ENCODE peak calls at places on chromosome 2, in ten cellular contexts. N is GM20000, I is fibroblast of lung, R is astrocyte of the spinal cord, T is Peyer's patch, X is osteocyte, L is GM13977, J is cardiac muscle cell, Z is progenitor cell of endocrine pancreas, H is breast epithelium. Q is an unnamed sample.

GRCh38 chr2:182548031-182548950 is 121.5 kb upstream of the PDE1A start:
- DNase-seq in I (peak), Z (no peak), N (no peak), T (no peak), L (no peak), H (no peak), X (no peak), R (peak), J (peak), Q (no peak)

GRCh38 chr2:3598197-3598910 is 3.4 kb downstream of the COLEC11 start:
- DNase-seq in H (no peak), I (no peak), N (no peak), T (no peak), X (peak), Z (no peak), R (no peak), J (no peak), L (peak), Q (no peak)

GRCh38 chr2:235747868-235748144 is 254.0 kb downstream of the AGAP1 start:
- DNase-seq in T (no peak), Z (no peak), J (no peak), I (no peak), X (no peak), L (no peak), H (no peak), N (no peak), R (no peak), Q (no peak)

GRCh38 chr2:220857371-220857770 is 714.7 kb downstream of the EPHA4 start:
- DNase-seq in I (no peak), T (no peak), H (no peak), Z (no peak), R (no peak), N (no peak), L (no peak), J (peak), X (no peak), Q (no peak)

GRCh38 chr2:220077488-220077887 is 450.1 kb downstream of the SLC4A3 start:
- DNase-seq in J (no peak), R (peak), X (no peak), N (no peak), Z (no peak), H (no peak), L (no peak), T (no peak), I (peak), Q (no peak)

GRCh38 chr2:128452536-128453530 is 134.2 kb upstream of the HS6ST1 start:
- DNase-seq in L (no peak), R (no peak), N (no peak), H (no peak), Z (peak), J (no peak), T (peak), I (no peak), X (peak), Q (no peak)

GRCh38 chr2:31987454-31987853 is 23.4 kb downstream of the MEMO1 start:
- DNase-seq in I (peak), J (no peak), Z (no peak), N (no peak), T (no peak), X (no peak), R (peak), L (no peak), H (no peak), Q (no peak)

GRCh38 chr2:119259296-119259860 is 35.7 kb downstream of the STEAP3 start:
- DNase-seq in J (no peak), I (no peak), N (no peak), T (peak), Z (no peak), X (no peak), H (no peak), L (no peak), R (no peak), Q (no peak)

GRCh38 chr2:29749843-29750242 is 171.5 kb downstream of the ALK start:
- DNase-seq in I (no peak), T (no peak), R (no peak), Z (no peak), X (no peak), N (no peak), J (peak), H (no peak), L (no peak), Q (no peak)

GRCh38 chr2:3848776-3849175 is 145.4 kb downstream of the DCDC2C start:
- DNase-seq in J (peak), R (no peak), Z (no peak), T (no peak), X (no peak), I (no peak), H (no peak), N (no peak), L (no peak), Q (no peak)

GRCh38 chr2:2586068-2586776 is 255.1 kb upstream of the MYT1L start:
- DNase-seq in Z (no peak), N (no peak), H (no peak), R (no peak), X (peak), J (no peak), L (no peak), T (no peak), I (no peak), Q (peak)

GRCh38 chr2:199977984-199978415 is 22.6 kb downstream of the MAIP1 start:
- DNase-seq in R (peak), N (no peak), H (no peak), X (no peak), T (peak), L (no peak), Z (no peak), J (no peak), I (peak), Q (no peak)

GRCh38 chr2:30481323-30481800 is 34.3 kb downstream of the LCLAT1 start:
- DNase-seq in N (no peak), I (peak), R (no peak), X (no peak), J (no peak), Z (no peak), H (no peak), T (peak), L (no peak), Q (no peak)

GRCh38 chr2:11505652-11506610 is 27.9 kb upstream of the GREB1 start:
- DNase-seq in Z (no peak), X (peak), N (no peak), H (no peak), T (no peak), J (no peak), L (no peak), R (no peak), I (peak), Q (no peak)

GRCh38 chr2:30629866-30630265 is 177.4 kb downstream of the CAPN13 start:
- DNase-seq in I (peak), X (no peak), J (no peak), L (no peak), N (no peak), H (no peak), Z (no peak), R (peak), T (no peak), Q (no peak)

GRCh38 chr2:111667542-111668273 is 216.3 kb downstream of the ANAPC1 start:
- DNase-seq in L (no peak), N (no peak), R (peak), X (peak), H (no peak), J (peak), I (peak), Z (no peak), T (no peak), Q (no peak)

GRCh38 chr2:2847131-2847740 is 516.2 kb upstream of the MYT1L start:
- DNase-seq in J (no peak), X (no peak), I (no peak), N (no peak), R (no peak), H (no peak), Z (no peak), L (no peak), T (no peak), Q (no peak)

GRCh38 chr2:96163768-96164429 is 18.7 kb upstream of the DUSP2 start:
- DNase-seq in L (peak), I (no peak), T (peak), X (no peak), H (no peak), N (peak), R (no peak), Z (no peak), J (no peak), Q (peak)

GRCh38 chr2:162025121-162025911 is 48.7 kb downstream of the DPP4 start:
- DNase-seq in I (peak), N (no peak), Z (no peak), X (no peak), R (peak), J (no peak), H (no peak), T (no peak), L (no peak), Q (no peak)

GRCh38 chr2:116719841-116720240 is 1094.7 kb upstream of the DDX18 start:
- DNase-seq in N (no peak), R (peak), L (no peak), X (no peak), Z (no peak), T (no peak), J (no peak), H (no peak), I (peak), Q (no peak)

GRCh38 chr2:234292205-234292954 is 204.5 kb downstream of the ARL4C start:
- DNase-seq in R (peak), T (peak), L (peak), Z (no peak), H (no peak), J (no peak), X (no peak), I (peak), N (peak), Q (peak)

GRCh38 chr2:234291765-234292204 is 205.1 kb downstream of the ARL4C start:
- DNase-seq in X (no peak), R (peak), N (no peak), H (no peak), Z (no peak), L (no peak), T (peak), J (no peak), I (peak), Q (no peak)

GRCh38 chr2:234290671-234291070 is 206.2 kb downstream of the ARL4C start:
- DNase-seq in R (no peak), Z (no peak), L (peak), N (peak), I (peak), T (peak), H (no peak), J (no peak), X (no peak), Q (peak)

GRCh38 chr2:234292955-234293228 is 204.0 kb downstream of the ARL4C start:
- DNase-seq in X (no peak), R (no peak), I (no peak), Z (no peak), H (no peak), N (no peak), L (no peak), T (no peak), J (no peak), Q (no peak)

DNA sequence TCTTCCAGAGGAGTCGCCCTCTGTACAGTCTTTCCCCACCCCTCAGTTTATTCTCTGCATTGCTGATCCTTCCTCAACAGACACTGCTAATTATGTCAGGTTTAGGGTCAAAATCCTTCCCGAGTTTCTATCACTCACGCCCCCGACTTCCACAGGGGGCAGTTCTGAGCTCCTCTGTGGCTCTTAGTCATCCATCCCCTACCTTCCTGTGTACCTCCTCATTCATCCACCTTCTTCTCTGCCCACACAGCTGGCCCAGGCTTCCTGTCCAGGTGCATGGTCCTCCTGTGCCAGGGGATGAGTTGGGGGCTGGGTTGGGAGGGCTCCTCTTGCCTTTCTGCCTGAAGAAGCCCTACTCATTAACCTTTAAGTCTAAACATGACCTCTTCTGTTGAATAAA is 202.9 kb downstream of the ARL4C start:
- DNase-seq in L (no peak), R (no peak), N (no peak), Z (no peak), T (no peak), X (peak), I (no peak), J (no peak), H (no peak), Q (no peak)
- TF ChIP-seq CTCF in L (no peak), R (peak), N (no peak), Z (peak), T (no peak), X (no peak), I (no peak), J (peak), H (no peak), Q (no peak)

GRCh38 chr2:120736202-120736954 is 710 bp downstream of the GLI2 start:
- DNase-seq in R (peak), J (peak), H (no peak), N (no peak), T (peak), I (no peak), Z (peak), L (no peak), X (peak), Q (peak)
- TF ChIP-seq CTCF in R (no peak), J (no peak), H (no peak), N (no peak), T (no peak), I (no peak), Z (no peak), L (no peak), X (no peak), Q (no peak)

GRCh38 chr2:178383718-178384117 is 67.3 kb downstream of the PRKRA start:
- DNase-seq in L (no peak), H (no peak), Z (no peak), J (no peak), I (no peak), X (no peak), N (no peak), T (no peak), R (no peak), Q (no peak)

GRCh38 chr2:178377046-178377445 is 73.9 kb downstream of the PRKRA start:
- DNase-seq in X (no peak), J (no peak), N (no peak), I (no peak), L (no peak), T (no peak), Z (no peak), H (no peak), R (no peak), Q (no peak)

GRCh38 chr2:178380763-178381162 is 70.2 kb downstream of the PRKRA start:
- DNase-seq in L (no peak), I (no peak), X (no peak), N (no peak), J (no peak), T (no peak), Z (no peak), R (no peak), H (no peak), Q (no peak)

DNA sequence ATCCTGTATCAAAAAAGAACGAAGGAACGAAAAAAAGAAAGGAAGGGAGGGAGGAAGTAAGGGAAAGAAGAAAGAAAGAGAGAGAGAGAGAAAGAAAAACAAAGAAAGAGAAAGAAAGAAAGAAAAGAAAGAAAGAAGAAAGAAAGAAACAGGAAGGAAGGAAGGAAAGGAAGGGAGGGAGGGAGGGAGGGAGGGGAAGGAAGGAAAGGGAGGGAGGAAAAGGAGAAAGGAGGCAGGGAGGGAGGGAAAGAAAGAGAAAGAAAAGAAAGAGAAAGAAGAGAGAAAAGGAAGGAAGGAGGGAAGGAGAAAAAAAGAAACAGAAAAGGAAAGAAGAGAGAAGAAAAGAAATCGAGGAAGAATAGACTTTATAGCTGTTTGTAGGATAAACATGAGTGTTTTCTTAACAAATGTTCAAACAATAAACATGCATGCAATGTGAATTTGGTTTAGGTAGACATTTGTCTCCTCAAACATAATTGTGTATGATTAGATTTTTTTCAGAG is 71.8 kb downstream of the PRKRA start:
- DNase-seq in T (no peak), X (no peak), N (no peak), H (no peak), Z (no peak), R (no peak), L (no peak), J (no peak), I (no peak), Q (no peak)
- TF ChIP-seq CTCF in T (no peak), X (no peak), N (no peak), H (no peak), Z (no peak), R (no peak), L (no peak), J (no peak), I (no peak), Q (no peak)

GRCh38 chr2:10369269-10370255 is 66.9 kb downstream of the HPCAL1 start:
- DNase-seq in T (no peak), R (no peak), Z (no peak), H (no peak), L (no peak), N (no peak), X (no peak), J (peak), I (no peak), Q (no peak)

GRCh38 chr2:10366601-10367270 is 64.0 kb downstream of the HPCAL1 start:
- DNase-seq in L (no peak), R (no peak), Z (no peak), J (no peak), N (no peak), T (no peak), H (no peak), I (no peak), X (no peak), Q (no peak)

GRCh38 chr2:10370390-10370789 is 67.7 kb downstream of the HPCAL1 start:
- DNase-seq in R (no peak), T (no peak), X (no peak), L (no peak), J (no peak), N (no peak), H (no peak), I (no peak), Z (no peak), Q (no peak)

GRCh38 chr2:10368491-10369231 is 66.0 kb downstream of the HPCAL1 start:
- DNase-seq in T (no peak), I (no peak), L (no peak), R (no peak), X (no peak), Z (no peak), J (no peak), H (no peak), N (no peak), Q (no peak)

GRCh38 chr2:10367472-10368439 is 65.1 kb downstream of the HPCAL1 start:
- DNase-seq in N (no peak), X (no peak), R (no peak), H (no peak), T (no peak), L (no peak), Z (no peak), J (no peak), I (no peak), Q (no peak)
- TF ChIP-seq CTCF in N (no peak), X (no peak), R (no peak), H (no peak), T (no peak), L (no peak), Z (no peak), J (no peak), I (no peak), Q (no peak)

GRCh38 chr2:191173206-191173605 is 22.4 kb upstream of the STAT4 start:
- DNase-seq in R (no peak), T (no peak), Z (no peak), H (no peak), I (no peak), L (no peak), X (no peak), N (no peak), J (no peak), Q (no peak)
- TF ChIP-seq CTCF in R (no peak), T (no peak), Z (no peak), H (no peak), I (no peak), L (no peak), X (no peak), N (no peak), J (no peak), Q (no peak)

GRCh38 chr2:215755651-215756350 is 257.6 kb downstream of the MREG start:
- DNase-seq in X (no peak), J (no peak), R (no peak), I (peak), L (no peak), T (no peak), H (no peak), N (no peak), Z (no peak), Q (no peak)
- TF ChIP-seq CTCF in X (no peak), J (no peak), R (no peak), I (no peak), L (no peak), T (no peak), H (no peak), N (no peak), Z (no peak), Q (no peak)

GRCh38 chr2:134985061-134985460 is 62.2 kb downstream of the MAP3K19 start:
- DNase-seq in T (no peak), N (no peak), Z (no peak), J (no peak), H (no peak), L (no peak), X (no peak), R (no peak), I (no peak), Q (no peak)

GRCh38 chr2:134988994-134989605 is 58.1 kb downstream of the MAP3K19 start:
- DNase-seq in L (peak), Z (no peak), R (peak), J (peak), N (peak), H (no peak), T (no peak), X (no peak), I (peak), Q (no peak)
- TF ChIP-seq CTCF in L (peak), Z (peak), R (peak), J (peak), N (no peak), H (no peak), T (peak), X (peak), I (no peak), Q (peak)

GRCh38 chr2:143282684-143283083 is 153.5 kb downstream of the ARHGAP15 start:
- DNase-seq in I (no peak), Z (no peak), N (no peak), J (no peak), X (no peak), H (no peak), T (no peak), L (no peak), R (no peak), Q (no peak)
- TF ChIP-seq CTCF in I (peak), Z (peak), N (peak), J (peak), X (peak), H (no peak), T (peak), L (peak), R (peak), Q (peak)

DNA sequence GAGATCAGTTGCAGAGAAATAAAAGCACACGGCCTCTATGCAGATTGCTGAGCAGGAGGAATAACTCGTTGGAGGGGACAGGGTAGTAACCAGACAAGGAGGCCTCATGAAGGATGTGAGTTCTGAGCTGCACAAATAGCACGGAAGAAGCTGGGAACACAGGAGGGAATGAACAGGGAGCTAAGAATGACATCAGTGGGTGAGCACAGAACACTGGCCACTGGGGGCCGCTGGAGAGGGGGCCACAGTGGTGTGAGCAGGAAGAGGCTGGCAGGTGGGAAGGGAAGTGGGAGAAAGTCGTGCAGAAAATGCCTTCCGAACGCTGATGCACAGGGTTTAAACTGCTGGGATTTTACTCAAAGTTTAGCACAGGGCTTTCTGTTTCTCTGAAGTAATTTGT is 61.0 kb downstream of the ZAP70 start:
- DNase-seq in N (no peak), I (peak), L (peak), Z (peak), T (no peak), J (peak), R (no peak), H (no peak), X (no peak), Q (no peak)
- TF ChIP-seq CTCF in N (no peak), I (peak), L (peak), Z (peak), T (no peak), J (peak), R (peak), H (no peak), X (peak), Q (no peak)

Q was measured in CD8-positive, alpha-beta T cell.